ENCODE peak calls at places on chromosomes 5 and 9, in four cellular contexts. C, N, H and X are unnamed samples.

GRCh38 chr5:106185661-106186081 is 1485.1 kb downstream of the EFNA5 start:
- DNase-seq in N (no peak), H (no peak), C (no peak), X (no peak)

GRCh38 chr5:54545796-54546195 is 28.2 kb downstream of the SNX18 start:
- DNase-seq in N (no peak), H (no peak), C (no peak), X (no peak)

GRCh38 chr5:39256472-39256871 is 37.1 kb upstream of the FYB1 start:
- DNase-seq in C (peak; percentile 96), H (no peak), N (peak; percentile 78), X (peak; percentile 26)

GRCh38 chr9:104856413-104856941 is 71.5 kb downstream of the ABCA1 start:
- DNase-seq in C (no peak), N (no peak), H (peak; percentile 36), X (no peak)

GRCh38 chr9:35905912-35906679 is at the start of gene HRCT1:
- DNase-seq in N (peak; percentile 97), H (no peak), C (peak; percentile 94), X (peak; percentile 85)

GRCh38 chr9:534886-535285 is 306.6 kb upstream of the DMRT1 start:
- DNase-seq in N (no peak), H (no peak), C (peak; percentile 69), X (peak; percentile 1)

GRCh38 chr5:79284852-79285251 is 48.9 kb downstream of the JMY start:
- DNase-seq in C (no peak), N (peak; percentile 29), H (no peak), X (no peak)

GRCh38 chr9:77648458-77649108 is 461 bp upstream of the GNA14 start:
- DNase-seq in H (peak; percentile 34), C (peak; percentile 31), N (peak; percentile 26), X (no peak)

GRCh38 chr5:76715734-76716455 is at the start of gene F2R:
- DNase-seq in H (peak; percentile 91), C (peak; percentile 44), N (peak; percentile 81), X (no peak)

GRCh38 chr5:91332267-91333044 is 50.7 kb downstream of the ARRDC3 start:
- DNase-seq in N (peak; percentile 88), H (no peak), C (peak; percentile 34), X (peak; percentile 55)

GRCh38 chr5:6484446-6484845 is 35.8 kb downstream of the UBE2QL1 start:
- DNase-seq in N (no peak), H (no peak), C (no peak), X (no peak)

GRCh38 chr9:123561055-123561454 is 205.1 kb downstream of the CRB2 start:
- DNase-seq in N (no peak), C (no peak), H (no peak), X (no peak)

GRCh38 chr5:34656700-34657549 is 797 bp downstream of the RAI14 start:
- DNase-seq in C (peak; percentile 29), H (peak; percentile 43), N (peak; percentile 37), X (no peak)

GRCh38 chr5:72818866-72819534 is 2.5 kb downstream of the TNPO1 start:
- DNase-seq in N (peak; percentile 47), C (peak; percentile 58), H (peak; percentile 85), X (peak; percentile 40)

GRCh38 chr5:134136221-134136631 is 21.7 kb downstream of the TCF7 start:
- DNase-seq in H (no peak), N (no peak), C (no peak), X (no peak)

GRCh38 chr5:40041452-40041851 is 616.7 kb upstream of the DAB2 start:
- DNase-seq in C (peak; percentile 56), H (no peak), N (no peak), X (no peak)

GRCh38 chr5:59760798-59761348 is 132.7 kb downstream of the PDE4D start:
- DNase-seq in N (peak; percentile 75), H (no peak), C (peak; percentile 85), X (no peak)

GRCh38 chr5:107446972-107447371 is 223.8 kb downstream of the EFNA5 start:
- DNase-seq in N (no peak), C (no peak), H (no peak), X (no peak)

GRCh38 chr9:99811598-99812383 is 9.9 kb upstream of the NR4A3 start:
- DNase-seq in H (no peak), C (no peak), N (no peak), X (no peak)

DNA sequence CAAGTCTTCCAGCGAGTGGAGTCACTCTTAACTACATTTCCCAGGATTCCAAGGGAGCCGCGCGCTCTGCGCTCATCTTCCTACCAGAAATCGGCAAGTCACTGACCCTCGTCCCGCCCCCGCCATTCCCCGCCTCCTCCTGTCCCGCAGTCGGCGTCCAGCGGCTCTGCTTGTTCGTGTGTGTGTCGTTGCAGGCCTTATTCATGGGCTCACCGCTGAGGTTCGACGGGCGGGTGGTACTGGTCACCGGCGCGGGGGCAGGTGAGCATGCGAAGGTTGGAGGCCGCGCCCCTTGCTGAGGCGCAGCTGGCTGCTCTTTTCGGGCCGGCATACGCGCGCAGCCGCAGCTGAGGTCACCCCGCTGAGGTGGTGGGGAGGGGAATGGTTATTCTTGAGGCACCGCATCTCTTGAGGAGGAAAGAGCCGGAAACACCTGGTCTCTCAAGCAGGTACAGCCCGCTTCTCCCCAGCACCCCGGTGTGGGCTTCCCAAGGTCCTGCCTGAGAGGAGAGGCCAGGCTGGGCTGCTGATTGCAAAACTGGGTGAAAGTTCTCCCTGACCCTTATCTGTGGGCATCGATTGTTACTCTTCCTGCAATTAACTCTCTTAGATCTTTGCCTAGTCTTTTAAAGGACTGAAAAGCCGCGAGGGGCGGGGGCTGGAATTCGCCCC is at the start of gene HSD17B4:
- DNase-seq in C (peak; percentile 87), N (peak; percentile 91), H (peak; percentile 91), X (peak; percentile 76)
- H2AFZ ChIP-seq in C (peak within 1 kb of the TSS; percentile 98), N (peak within 1 kb of the TSS; percentile 47), H (peak within 1 kb of the TSS; percentile 86), X (peak within 1 kb of the TSS; percentile 96)

GRCh38 chr5:138538943-138539627 is 4.0 kb downstream of the ETF1 start:
- DNase-seq in C (no peak), N (no peak), H (no peak), X (no peak)
- H4K20me1 ChIP-seq in C (no peaks in the 10 kb centered on the region), N (no peaks in the 10 kb centered on the region), H (peaks cover 76% of the 10 kb centered on the region), X (peaks cover 71% of the 10 kb centered on the region)

GRCh38 chr5:139460457-139460856 is 2.1 kb downstream of the ECSCR start:
- DNase-seq in N (peak; percentile 49), C (no peak), H (no peak), X (no peak)
- H2AFZ ChIP-seq in N (no peak overlapping the region), C (no peak overlapping the region), H (no peak overlapping the region), X (no peak overlapping the region)

DNA sequence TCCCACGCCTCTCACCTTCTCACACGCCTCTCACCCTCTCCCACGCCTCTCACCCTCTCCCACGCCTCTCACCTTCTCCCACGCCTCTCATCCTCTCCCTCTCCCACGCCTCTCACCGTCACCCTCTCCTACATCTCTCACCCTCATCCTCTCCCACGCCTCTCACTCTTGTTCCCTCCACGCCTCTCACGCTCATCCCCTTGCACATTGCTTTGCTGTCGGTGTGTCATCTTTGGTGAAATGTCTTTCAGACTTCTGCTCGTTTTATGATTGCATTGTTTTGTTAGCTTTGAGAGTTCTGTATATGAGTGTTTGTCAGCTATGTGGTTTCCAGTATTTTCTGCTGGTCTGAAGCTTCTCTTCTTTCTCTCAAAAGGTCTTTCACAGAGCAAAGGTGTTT is 102.7 kb downstream of the EHMT1 start:
- DNase-seq in N (no peak), H (no peak), C (no peak), X (no peak)
- H4K20me1 ChIP-seq in N (no peaks in the 10 kb centered on the region), H (peaks cover 4% of the 10 kb centered on the region), C (no peaks in the 10 kb centered on the region), X (no peaks in the 10 kb centered on the region)

GRCh38 chr9:96117398-96118060 is 184.4 kb downstream of the HSD17B3 start:
- DNase-seq in N (no peak), C (no peak), H (no peak), X (no peak)
- H2AFZ ChIP-seq in N (no peak overlapping the region), C (no peak overlapping the region), H (no peak overlapping the region), X (no peak overlapping the region)

GRCh38 chr5:88760512-88760911 is 122.5 kb downstream of the MEF2C start:
- DNase-seq in C (no peak), H (no peak), N (no peak), X (no peak)

GRCh38 chr5:88761269-88761880 is 121.6 kb downstream of the MEF2C start:
- DNase-seq in N (peak; percentile 49), H (no peak), C (no peak), X (no peak)

GRCh38 chr5:88761939-88762338 is 121.0 kb downstream of the MEF2C start:
- DNase-seq in N (no peak), H (no peak), C (no peak), X (no peak)

GRCh38 chr5:88758584-88758983 is 124.4 kb downstream of the MEF2C start:
- DNase-seq in C (no peak), H (no peak), N (no peak), X (no peak)

DNA sequence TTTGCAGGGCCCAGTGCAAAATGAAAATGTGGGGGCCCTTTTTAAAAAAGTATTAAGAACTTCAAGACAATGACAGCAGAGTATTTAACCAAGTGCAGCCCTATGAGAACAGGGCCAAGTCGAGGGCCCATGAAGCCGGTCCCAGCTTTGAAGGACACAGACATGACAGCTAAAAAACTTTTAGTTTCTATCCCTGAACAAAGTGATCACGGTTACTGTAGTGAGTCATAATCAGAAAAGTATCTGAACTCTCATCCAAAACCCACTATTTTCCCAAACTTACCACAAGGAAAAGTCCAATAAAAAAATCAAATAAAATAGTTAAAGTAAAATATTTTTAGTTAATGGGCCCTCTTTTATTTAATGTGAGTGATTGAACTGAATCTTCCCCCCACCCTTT is 126.0 kb downstream of the MEF2C start:
- DNase-seq in C (no peak), N (no peak), H (no peak), X (no peak)
- H4K20me1 ChIP-seq in C (no peaks in the 10 kb centered on the region), N (no peaks in the 10 kb centered on the region), H (no peaks in the 10 kb centered on the region), X (no peaks in the 10 kb centered on the region)